ENCODE peak calls at places on chromosomes 2 and 18, in six cellular contexts. B is tibial artery; F is GM23248; M is tibial nerve; V is Panc1; G is CD8-positive, alpha-beta T cell. U is an unnamed sample.
A peak's percentile ranks its signal among the peaks of the same experiment; 100 is the strongest.

GRCh38 chr18:12423393-12423792 is 15.7 kb downstream of the PRELID3A start:
- DNase-seq in B (no peak), F (no peak), M (no peak), V (no peak), G (no peak), U (no peak)

GRCh38 chr2:96509114-96509846 is 4.1 kb upstream of the NEURL3 start:
- DNase-seq in B (peak; percentile 87), F (peak; percentile 95), M (peak; percentile 67), V (no peak), G (no peak), U (peak; percentile 94)

GRCh38 chr2:105329197-105329554 is 359 bp downstream of the TGFBRAP1 start:
- DNase-seq in B (no peak), F (peak; percentile 23), M (no peak), V (no peak), G (no peak), U (peak; percentile 59)

GRCh38 chr2:43218221-43218549 is 8.2 kb downstream of the ZFP36L2 start:
- DNase-seq in B (no peak), F (peak; percentile 55), M (no peak), V (no peak), G (no peak), U (no peak)

GRCh38 chr2:22487541-22487940 is 897.4 kb upstream of the KLHL29 start:
- DNase-seq in B (no peak), F (no peak), M (no peak), V (no peak), G (no peak), U (no peak)

GRCh38 chr2:142980246-142981068 is 103.0 kb downstream of the KYNU start:
- DNase-seq in B (no peak), F (peak; percentile 60), M (no peak), V (no peak), G (no peak), U (no peak)

GRCh38 chr2:181004647-181005325 is 24.4 kb downstream of the UBE2E3 start:
- DNase-seq in B (no peak), F (no peak), M (no peak), V (no peak), G (no peak), U (no peak)

GRCh38 chr2:161165266-161165665 is 5.0 kb downstream of the TANK start:
- DNase-seq in B (no peak), F (peak; percentile 74), M (no peak), V (no peak), G (no peak), U (no peak)

GRCh38 chr18:79553154-79553553 is 126.4 kb upstream of the CTDP1 start:
- DNase-seq in B (no peak), F (no peak), M (no peak), V (no peak), G (no peak), U (peak; percentile 36)

GRCh38 chr18:76532875-76533274 is 37.8 kb upstream of the ZNF516 start:
- DNase-seq in B (no peak), F (no peak), M (no peak), V (no peak), G (no peak), U (no peak)

GRCh38 chr2:127081826-127082633 is 24.9 kb downstream of the BIN1 start:
- DNase-seq in B (no peak), F (no peak), M (no peak), V (no peak), G (peak; percentile 67), U (peak; percentile 88)

GRCh38 chr2:85184231-85184630 is 51.0 kb downstream of the TCF7L1 start:
- DNase-seq in B (no peak), F (no peak), M (no peak), V (no peak), G (no peak), U (no peak)

GRCh38 chr2:156541706-156542105 is 105.5 kb downstream of the GPD2 start:
- DNase-seq in B (no peak), F (no peak), M (no peak), V (no peak), G (no peak), U (no peak)

GRCh38 chr2:70396589-70396988 is 94.7 kb upstream of the FAM136A start:
- DNase-seq in B (no peak), F (peak; percentile 24), M (no peak), V (no peak), G (no peak), U (no peak)

GRCh38 chr2:96823203-96823602 is 7.1 kb downstream of the CNNM3 start:
- DNase-seq in B (no peak), F (no peak), M (no peak), V (no peak), G (no peak), U (no peak)

GRCh38 chr2:43222472-43223146 is 3.8 kb downstream of the ZFP36L2 start:
- DNase-seq in B (no peak), F (peak; percentile 55), M (no peak), V (no peak), G (no peak), U (no peak)

DNA sequence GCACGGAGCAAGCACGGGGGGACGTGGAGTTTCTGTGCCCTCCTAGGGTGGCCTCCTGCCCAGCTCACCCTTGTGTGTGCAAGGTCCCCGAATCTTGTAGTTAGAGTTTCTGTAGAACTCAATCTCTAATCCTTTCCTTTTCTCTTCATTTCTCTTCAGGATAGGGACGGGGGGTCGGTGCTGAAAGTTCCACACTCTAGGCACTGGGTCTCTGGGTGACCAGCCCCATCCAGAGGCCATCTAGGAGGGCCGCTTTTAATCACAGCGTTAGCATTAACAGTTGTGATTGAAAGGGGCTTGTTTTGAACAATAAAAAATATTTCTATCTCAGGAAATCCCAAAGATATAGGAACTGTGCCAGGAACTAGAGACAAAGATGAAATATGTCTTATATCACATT is 10.5 kb downstream of the SOCS6 start:
- DNase-seq in B (no peak), F (no peak), M (no peak), V (no peak), G (no peak), U (no peak)
- H3K36me3 ChIP-seq in B (no peaks in the 10 kb centered on the region), F (peaks cover under 1% of the 10 kb centered on the region), M (no peaks in the 10 kb centered on the region), V (no peaks in the 10 kb centered on the region), G (no peaks in the 10 kb centered on the region), U (no peaks in the 10 kb centered on the region)

DNA sequence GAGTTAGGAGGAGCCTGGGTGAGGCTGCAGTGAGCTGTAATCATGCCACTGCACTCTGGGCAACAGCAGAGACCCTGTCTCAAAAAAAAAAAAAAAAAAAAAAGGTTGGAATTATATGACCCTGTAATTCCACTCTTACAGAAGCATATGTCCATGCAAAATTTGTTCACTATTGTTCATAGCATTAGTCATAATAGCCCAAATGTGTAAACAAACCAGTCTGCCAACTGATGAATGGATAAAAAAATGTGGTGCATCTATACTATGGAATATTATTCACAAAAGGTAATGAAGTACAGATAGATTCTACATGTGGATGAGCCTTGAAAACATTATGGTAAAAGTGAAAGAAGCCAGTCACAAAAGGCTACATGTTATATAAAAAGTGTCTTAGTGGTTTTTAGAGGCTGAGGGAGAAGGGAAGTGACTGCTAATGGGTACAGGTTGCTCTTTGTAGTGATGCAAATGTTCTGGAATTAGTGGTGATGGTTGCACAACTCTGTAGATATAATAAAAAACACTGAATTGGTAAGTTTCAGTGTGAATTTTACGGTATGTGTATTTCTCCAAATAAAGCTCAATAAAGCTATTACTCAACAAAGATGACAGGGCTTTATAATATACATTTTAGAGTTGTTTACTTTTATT is 9.4 kb downstream of the COA5 start:
- DNase-seq in B (no peak), F (peak; percentile 79), M (no peak), V (no peak), G (no peak), U (no peak)
- H3K27ac ChIP-seq in B (no peak overlapping the region), F (peak overlapping the region; percentile 59), M (no peak overlapping the region), V (no peak overlapping the region), G (no peak overlapping the region), U (no peak overlapping the region)

DNA sequence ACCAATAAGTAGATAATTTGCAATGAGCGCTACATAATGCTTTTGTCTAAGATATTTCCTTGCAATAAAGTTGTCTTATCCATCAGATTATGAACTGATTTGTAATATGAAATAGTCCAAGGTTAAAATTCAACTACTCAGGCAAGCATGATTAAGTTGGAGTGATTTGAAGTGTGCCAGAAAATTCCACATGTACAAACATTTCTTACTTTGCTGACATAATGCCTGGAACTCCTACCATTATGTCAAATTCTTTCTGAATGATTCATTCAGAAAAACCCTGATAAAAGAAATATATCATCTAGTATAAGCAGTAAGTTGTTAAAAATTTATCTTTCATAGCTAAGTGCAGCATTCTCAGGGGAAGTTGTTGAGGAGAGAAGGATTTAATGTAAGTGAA is 87.3 kb downstream of the CBLN2 start:
- DNase-seq in B (no peak), F (no peak), M (no peak), V (no peak), G (no peak), U (no peak)
- H3K27me3 ChIP-seq in B (no peaks in the 10 kb centered on the region), F (no peaks in the 10 kb centered on the region), M (no peaks in the 10 kb centered on the region), V (no peaks in the 10 kb centered on the region), G (no peaks in the 10 kb centered on the region), U (no peaks in the 10 kb centered on the region)

GRCh38 chr2:240465765-240466578 is 30.5 kb downstream of the GPC1 start:
- DNase-seq in B (no peak), F (no peak), M (peak; percentile 6), V (no peak), G (no peak), U (peak; percentile 47)

GRCh38 chr2:240465268-240465764 is 29.9 kb downstream of the GPC1 start:
- DNase-seq in B (peak; percentile 16), F (no peak), M (peak; percentile 10), V (no peak), G (no peak), U (peak; percentile 48)

GRCh38 chr2:240463274-240463865 is 27.9 kb downstream of the GPC1 start:
- DNase-seq in B (peak; percentile 14), F (peak; percentile 20), M (peak; percentile 12), V (no peak), G (no peak), U (peak; percentile 56)

GRCh38 chr2:240463866-240464481 is 28.5 kb downstream of the GPC1 start:
- DNase-seq in B (no peak), F (no peak), M (peak; percentile 11), V (no peak), G (no peak), U (no peak)

DNA sequence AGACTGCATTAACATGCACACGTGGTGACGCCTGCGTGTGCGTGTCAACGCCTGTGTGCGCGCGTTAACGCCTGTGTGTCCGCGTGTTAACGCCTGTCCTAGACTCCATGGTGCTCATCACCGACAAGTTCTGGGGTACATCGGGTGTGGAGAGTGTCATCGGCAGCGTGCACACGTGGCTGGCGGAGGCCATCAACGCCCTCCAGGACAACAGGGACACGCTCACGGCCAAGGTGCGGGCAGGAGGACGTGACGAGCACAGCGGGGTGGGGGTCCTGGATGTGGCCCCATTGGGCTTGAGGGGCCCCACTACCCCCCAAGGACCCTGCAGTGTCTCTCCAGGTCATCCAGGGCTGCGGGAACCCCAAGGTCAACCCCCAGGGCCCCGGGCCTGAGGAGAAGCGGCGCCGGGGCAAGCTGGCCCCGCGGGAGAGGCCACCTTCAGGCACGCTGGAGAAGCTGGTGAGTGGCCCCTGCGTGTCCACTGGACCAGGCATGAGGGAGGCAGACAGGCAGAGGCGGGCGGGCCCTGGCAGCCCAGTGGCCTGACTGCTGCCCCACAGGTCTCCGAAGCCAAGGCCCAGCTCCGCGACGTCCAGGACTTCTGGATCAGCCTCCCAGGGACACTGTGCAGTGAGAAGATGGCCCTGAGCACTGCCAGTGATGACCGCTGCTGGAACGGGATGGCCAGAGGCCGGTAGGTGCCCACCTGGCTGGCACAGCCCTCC is 29.2 kb downstream of the GPC1 start:
- DNase-seq in B (no peak), F (no peak), M (peak; percentile 11), V (no peak), G (no peak), U (peak; percentile 39)
- H3K36me3 ChIP-seq in B (peaks cover 46% of the 10 kb centered on the region), F (no peaks in the 10 kb centered on the region), M (no peaks in the 10 kb centered on the region), V (no peaks in the 10 kb centered on the region), G (no peaks in the 10 kb centered on the region), U (no peaks in the 10 kb centered on the region)

GRCh38 chr18:9838144-9838877 is 47.5 kb upstream of the TXNDC2 start:
- DNase-seq in B (no peak), F (peak; percentile 20), M (no peak), V (no peak), G (no peak), U (no peak)
- H3K27ac ChIP-seq in B (peak overlapping the region; percentile 3), F (no peak overlapping the region), M (no peak overlapping the region), V (no peak overlapping the region), G (no peak overlapping the region), U (peak overlapping the region; percentile 64)